ENCODE peak calls at places on chromosomes 13 and 19, in seven cellular contexts. One of them, this sample, is unnamed.

GRCh38 chr19:55621673-55622231 is 2.6 kb downstream of the ZNF784 start:
- DNase-seq in breast epithelium: no peak
- DNase-seq in hepatocyte: no peak
- DNase-seq in cardiac muscle cell: no peak
- DNase-seq in psoas muscle: no peak
- DNase-seq in BJ: no peak
- DNase-seq in Peyer's patch: peak; percentile 45
- DNase-seq in this sample: no peak

GRCh38 chr19:5089283-5089682 is 120.4 kb downstream of the KDM4B start:
- DNase-seq in psoas muscle: no peak
- DNase-seq in BJ: no peak
- DNase-seq in breast epithelium: no peak
- DNase-seq in Peyer's patch: no peak
- DNase-seq in hepatocyte: no peak
- DNase-seq in cardiac muscle cell: no peak
- DNase-seq in this sample: no peak

GRCh38 chr13:101941095-101941777 is 460.6 kb downstream of the FGF14 start:
- DNase-seq in psoas muscle: no peak
- DNase-seq in Peyer's patch: no peak
- DNase-seq in hepatocyte: no peak
- DNase-seq in breast epithelium: no peak
- DNase-seq in cardiac muscle cell: peak; percentile 2
- DNase-seq in BJ: no peak
- DNase-seq in this sample: no peak

GRCh38 chr19:49676136-49676689 is 858 bp upstream of the PRMT1 start:
- DNase-seq in psoas muscle: peak; percentile 87
- DNase-seq in Peyer's patch: peak; percentile 93
- DNase-seq in cardiac muscle cell: peak; percentile 88
- DNase-seq in hepatocyte: peak; percentile 94
- DNase-seq in breast epithelium: no peak
- DNase-seq in BJ: peak; percentile 52
- DNase-seq in this sample: no peak

GRCh38 chr13:100517135-100517534 is 71.5 kb downstream of the GGACT start:
- DNase-seq in BJ: no peak
- DNase-seq in Peyer's patch: peak; percentile 67
- DNase-seq in hepatocyte: peak; percentile 66
- DNase-seq in breast epithelium: no peak
- DNase-seq in cardiac muscle cell: no peak
- DNase-seq in psoas muscle: no peak
- DNase-seq in this sample: no peak

GRCh38 chr19:6723738-6724137 is 3.3 kb upstream of the C3 start:
- DNase-seq in Peyer's patch: no peak
- DNase-seq in breast epithelium: no peak
- DNase-seq in psoas muscle: no peak
- DNase-seq in hepatocyte: no peak
- DNase-seq in cardiac muscle cell: no peak
- DNase-seq in BJ: no peak
- DNase-seq in this sample: no peak

GRCh38 chr13:61728468-61728867 is 312.8 kb upstream of the PCDH20 start:
- DNase-seq in hepatocyte: peak; percentile 34
- DNase-seq in BJ: no peak
- DNase-seq in Peyer's patch: no peak
- DNase-seq in cardiac muscle cell: peak; percentile 15
- DNase-seq in psoas muscle: no peak
- DNase-seq in breast epithelium: no peak
- DNase-seq in this sample: no peak

GRCh38 chr19:15235796-15236195 is 3.5 kb upstream of the EPHX3 start:
- DNase-seq in Peyer's patch: no peak
- DNase-seq in breast epithelium: no peak
- DNase-seq in hepatocyte: no peak
- DNase-seq in psoas muscle: no peak
- DNase-seq in BJ: no peak
- DNase-seq in cardiac muscle cell: no peak
- DNase-seq in this sample: no peak

GRCh38 chr13:47179321-47179720 is 282.5 kb upstream of the HTR2A start:
- DNase-seq in Peyer's patch: no peak
- DNase-seq in breast epithelium: no peak
- DNase-seq in psoas muscle: no peak
- DNase-seq in hepatocyte: no peak
- DNase-seq in cardiac muscle cell: peak; percentile 53
- DNase-seq in BJ: no peak
- DNase-seq in this sample: no peak

GRCh38 chr13:111494641-111495040 is 174.2 kb downstream of the TEX29 start:
- DNase-seq in hepatocyte: no peak
- DNase-seq in Peyer's patch: peak; percentile 37
- DNase-seq in psoas muscle: no peak
- DNase-seq in cardiac muscle cell: no peak
- DNase-seq in breast epithelium: no peak
- DNase-seq in BJ: no peak
- DNase-seq in this sample: peak; percentile 11

GRCh38 chr19:710767-711166 is 2.0 kb downstream of the PALM start:
- DNase-seq in psoas muscle: no peak
- DNase-seq in cardiac muscle cell: no peak
- DNase-seq in BJ: no peak
- DNase-seq in Peyer's patch: no peak
- DNase-seq in breast epithelium: no peak
- DNase-seq in hepatocyte: no peak
- DNase-seq in this sample: no peak

GRCh38 chr19:709965-710714 is 1.4 kb downstream of the PALM start:
- DNase-seq in psoas muscle: peak; percentile 58
- DNase-seq in Peyer's patch: no peak
- DNase-seq in hepatocyte: peak; percentile 45
- DNase-seq in breast epithelium: no peak
- DNase-seq in BJ: no peak
- DNase-seq in cardiac muscle cell: no peak
- DNase-seq in this sample: no peak

GRCh38 chr19:709196-709964 is 645 bp downstream of the PALM start:
- DNase-seq in psoas muscle: no peak
- DNase-seq in BJ: no peak
- DNase-seq in hepatocyte: peak; percentile 42
- DNase-seq in cardiac muscle cell: peak; percentile 45
- DNase-seq in breast epithelium: no peak
- DNase-seq in Peyer's patch: no peak
- DNase-seq in this sample: no peak

GRCh38 chr19:711224-711623 is 2.5 kb downstream of the PALM start:
- DNase-seq in cardiac muscle cell: no peak
- DNase-seq in Peyer's patch: no peak
- DNase-seq in hepatocyte: no peak
- DNase-seq in breast epithelium: no peak
- DNase-seq in psoas muscle: no peak
- DNase-seq in BJ: no peak
- DNase-seq in this sample: no peak

DNA sequence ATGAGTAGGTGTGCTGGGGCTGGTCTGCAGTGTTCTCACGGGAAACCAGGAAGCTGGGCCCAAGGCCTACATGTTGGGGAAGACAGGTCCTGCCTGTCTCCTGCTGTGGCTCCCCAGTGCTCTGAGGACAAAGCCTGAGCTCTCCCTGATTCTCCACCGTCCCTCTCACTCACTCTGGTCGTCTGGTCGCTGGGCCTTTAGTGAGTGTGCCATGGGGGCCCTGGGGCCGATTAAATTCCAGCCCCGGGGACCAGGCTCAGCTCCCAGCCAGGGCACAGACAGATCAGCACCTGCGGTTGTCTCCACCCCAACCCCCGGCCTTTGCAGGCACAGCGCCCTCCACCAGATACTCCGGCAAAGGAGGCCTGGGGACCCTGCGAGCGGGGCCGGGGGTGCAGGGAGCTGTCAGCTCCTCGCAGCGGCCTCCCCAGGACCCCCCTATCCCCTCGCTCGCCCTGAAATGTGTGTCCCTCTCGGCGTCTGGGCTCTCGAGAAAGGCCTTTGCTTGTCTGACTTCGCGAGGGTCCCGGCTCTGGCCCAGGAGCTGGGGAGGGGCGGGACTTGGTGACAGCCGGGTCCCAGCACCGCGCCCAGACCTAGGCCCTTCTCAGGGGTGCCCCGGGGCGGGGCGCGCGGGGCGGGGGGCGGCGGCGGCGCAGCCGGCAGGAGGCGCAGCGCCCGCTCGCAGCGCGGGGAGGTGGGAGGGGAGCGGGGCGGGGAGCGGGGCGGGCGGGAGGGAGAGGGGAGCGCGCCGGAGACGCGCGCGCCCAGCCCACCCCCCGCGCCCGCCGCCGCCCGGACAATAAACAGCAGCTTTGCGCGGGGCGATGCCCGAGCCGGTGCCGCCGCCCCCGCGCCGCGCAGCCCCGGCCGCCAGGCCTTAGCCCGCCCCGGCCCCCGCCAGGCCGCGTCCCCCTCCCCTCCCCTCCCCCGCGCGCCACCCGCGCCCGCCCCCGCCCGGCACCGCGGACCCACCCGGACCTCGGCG is at the start of gene PALM:
- DNase-seq in psoas muscle: peak; percentile 51
- DNase-seq in Peyer's patch: no peak
- DNase-seq in hepatocyte: peak; percentile 80
- DNase-seq in cardiac muscle cell: peak; percentile 81
- DNase-seq in breast epithelium: no peak
- DNase-seq in BJ: no peak
- DNase-seq in this sample: no peak
- TF ChIP-seq CTCF in psoas muscle: peak; percentile 21
- TF ChIP-seq CTCF in Peyer's patch: no peak
- TF ChIP-seq CTCF in hepatocyte: peak; percentile 31
- TF ChIP-seq CTCF in cardiac muscle cell: no peak
- TF ChIP-seq CTCF in breast epithelium: no peak
- TF ChIP-seq CTCF in BJ: no peak
- TF ChIP-seq CTCF in this sample: peak; percentile 43

DNA sequence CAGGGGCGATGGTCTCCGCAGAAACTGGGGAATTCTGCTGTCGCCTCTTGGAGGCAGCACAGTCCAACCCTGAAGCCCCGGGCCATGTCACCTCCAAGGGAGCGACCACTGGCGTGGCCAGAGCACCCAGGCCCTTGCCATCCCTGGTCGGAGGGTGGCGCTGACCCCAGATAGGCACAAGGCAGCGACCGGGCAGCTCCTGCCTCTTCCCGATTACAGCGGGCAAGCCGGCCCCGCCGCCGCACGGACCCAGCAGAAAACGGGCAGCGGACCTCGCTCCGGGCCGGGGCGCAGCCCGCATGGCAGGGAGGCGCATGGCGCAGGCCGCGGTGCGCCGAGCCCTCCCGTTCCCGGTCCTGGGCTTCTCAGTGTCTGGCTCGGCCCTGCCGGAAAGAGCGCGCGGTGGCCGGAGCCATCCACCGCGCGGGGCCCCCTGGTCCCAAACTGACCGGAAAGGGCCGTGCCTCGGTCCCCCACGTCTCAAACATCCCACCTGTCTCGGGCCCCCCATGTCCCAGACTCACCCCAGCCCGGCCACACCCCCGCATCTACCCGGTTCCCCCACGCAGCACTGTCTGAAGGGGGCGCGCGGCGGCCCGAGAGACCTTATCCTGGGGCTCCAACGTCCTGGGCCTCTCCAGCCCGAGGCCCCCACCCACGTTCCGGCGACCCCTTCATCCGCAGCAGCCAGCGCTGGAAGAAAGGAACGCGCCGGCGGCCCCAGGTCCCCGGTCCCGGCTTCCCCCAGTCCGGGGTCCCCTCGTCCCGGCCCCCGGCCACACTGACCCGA is 725 bp downstream of the CERS1 start:
- DNase-seq in breast epithelium: no peak
- DNase-seq in cardiac muscle cell: peak; percentile 91
- DNase-seq in BJ: no peak
- DNase-seq in hepatocyte: peak; percentile 50
- DNase-seq in psoas muscle: peak; percentile 57
- DNase-seq in Peyer's patch: no peak
- DNase-seq in this sample: no peak
- TF ChIP-seq CTCF in breast epithelium: no peak
- TF ChIP-seq CTCF in cardiac muscle cell: peak; percentile 35
- TF ChIP-seq CTCF in BJ: peak; percentile 51
- TF ChIP-seq CTCF in hepatocyte: peak; percentile 43
- TF ChIP-seq CTCF in psoas muscle: peak; percentile 52
- TF ChIP-seq CTCF in Peyer's patch: no peak
- TF ChIP-seq CTCF in this sample: peak; percentile 67

GRCh38 chr13:72146816-72147215 is 279.8 kb upstream of the DACH1 start:
- DNase-seq in breast epithelium: no peak
- DNase-seq in psoas muscle: no peak
- DNase-seq in Peyer's patch: no peak
- DNase-seq in hepatocyte: no peak
- DNase-seq in BJ: no peak
- DNase-seq in cardiac muscle cell: no peak
- DNase-seq in this sample: no peak

GRCh38 chr13:72149701-72150100 is 282.7 kb upstream of the DACH1 start:
- DNase-seq in psoas muscle: no peak
- DNase-seq in cardiac muscle cell: no peak
- DNase-seq in BJ: no peak
- DNase-seq in hepatocyte: no peak
- DNase-seq in Peyer's patch: no peak
- DNase-seq in breast epithelium: no peak
- DNase-seq in this sample: no peak

GRCh38 chr13:72145383-72145782 is 278.4 kb upstream of the DACH1 start:
- DNase-seq in hepatocyte: no peak
- DNase-seq in breast epithelium: no peak
- DNase-seq in Peyer's patch: no peak
- DNase-seq in cardiac muscle cell: no peak
- DNase-seq in psoas muscle: no peak
- DNase-seq in BJ: no peak
- DNase-seq in this sample: no peak

GRCh38 chr13:72141845-72142470 is 275.0 kb upstream of the DACH1 start:
- DNase-seq in cardiac muscle cell: no peak
- DNase-seq in BJ: no peak
- DNase-seq in psoas muscle: no peak
- DNase-seq in breast epithelium: no peak
- DNase-seq in Peyer's patch: no peak
- DNase-seq in hepatocyte: no peak
- DNase-seq in this sample: no peak

DNA sequence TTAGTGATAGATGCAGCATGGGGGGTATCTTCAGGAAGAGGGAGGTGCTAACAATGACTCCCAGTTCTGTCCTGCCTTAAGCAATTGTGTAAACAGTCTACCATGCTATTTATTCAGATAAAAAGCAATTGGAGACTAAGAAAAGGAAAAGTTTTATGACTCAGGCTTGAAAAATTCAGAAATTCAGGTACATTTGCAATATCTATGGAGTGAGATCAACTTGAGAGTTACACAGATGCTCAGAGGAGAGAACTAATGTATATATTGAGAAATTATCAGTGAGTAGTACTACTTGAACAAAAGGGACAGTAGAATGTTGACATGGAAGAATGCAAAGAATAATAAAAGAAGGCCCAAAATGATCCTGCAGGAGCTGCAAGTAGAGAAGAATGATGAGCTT is 277.6 kb upstream of the DACH1 start:
- DNase-seq in BJ: no peak
- DNase-seq in psoas muscle: no peak
- DNase-seq in cardiac muscle cell: no peak
- DNase-seq in hepatocyte: no peak
- DNase-seq in Peyer's patch: no peak
- DNase-seq in breast epithelium: no peak
- DNase-seq in this sample: no peak
- TF ChIP-seq CTCF in BJ: no peak
- TF ChIP-seq CTCF in psoas muscle: no peak
- TF ChIP-seq CTCF in cardiac muscle cell: no peak
- TF ChIP-seq CTCF in hepatocyte: no peak
- TF ChIP-seq CTCF in Peyer's patch: no peak
- TF ChIP-seq CTCF in breast epithelium: no peak
- TF ChIP-seq CTCF in this sample: no peak

DNA sequence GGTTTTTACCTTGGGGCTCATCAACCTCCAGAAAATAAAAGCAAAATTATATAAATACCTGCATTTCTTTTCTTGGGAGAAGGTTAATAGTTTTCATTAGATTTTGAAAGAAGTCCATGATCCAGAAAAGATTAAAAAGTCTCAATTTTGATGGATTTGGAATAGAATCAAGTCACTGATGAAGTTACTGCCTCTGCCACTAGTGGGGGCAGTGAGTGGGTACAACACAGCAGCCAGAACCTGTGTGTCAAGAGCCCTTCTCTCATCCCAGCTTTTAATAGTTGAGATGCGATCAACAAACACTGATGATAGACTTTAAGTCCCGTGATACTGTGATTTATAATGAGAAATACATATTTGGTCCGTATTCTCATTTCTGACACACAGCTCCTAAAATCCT is 686.7 kb downstream of the DIAPH3 start:
- DNase-seq in cardiac muscle cell: no peak
- DNase-seq in BJ: no peak
- DNase-seq in hepatocyte: no peak
- DNase-seq in psoas muscle: no peak
- DNase-seq in breast epithelium: no peak
- DNase-seq in Peyer's patch: no peak
- DNase-seq in this sample: no peak
- TF ChIP-seq CTCF in cardiac muscle cell: peak; percentile 49
- TF ChIP-seq CTCF in BJ: peak; percentile 15
- TF ChIP-seq CTCF in hepatocyte: peak; percentile 7
- TF ChIP-seq CTCF in psoas muscle: no peak
- TF ChIP-seq CTCF in breast epithelium: no peak
- TF ChIP-seq CTCF in Peyer's patch: no peak
- TF ChIP-seq CTCF in this sample: peak; percentile 56